ENCODE peak calls at places on chromosomes 3 and 15, in ten cellular contexts. I is uterus, S is mucosa of descending colon, K is keratinocyte, G is prostate gland, M is heart left ventricle, F is body of pancreas, Q is heart right ventricle, R is colonic mucosa, W is endothelial cell of umbilical vein. E is an unnamed sample.

GRCh38 chr3:46130631-46131310 is 77.3 kb downstream of the CCR1 start:
- DNase-seq in G (no peak), I (no peak), Q (no peak), K (no peak), F (no peak), R (no peak), W (no peak), S (no peak), M (no peak), E (no peak)

GRCh38 chr3:167653750-167654149 is at the start of gene WDR49:
- DNase-seq in W (peak; percentile 19), Q (peak; percentile 8), G (peak; percentile 5), M (no peak), R (no peak), F (no peak), K (no peak), I (no peak), S (no peak), E (no peak)

GRCh38 chr3:71854096-71854495 is 69.1 kb upstream of the PROK2 start:
- DNase-seq in K (no peak), R (no peak), S (no peak), W (no peak), G (no peak), Q (no peak), M (no peak), F (no peak), I (no peak), E (no peak)

GRCh38 chr3:70049761-70050160 is 50.2 kb downstream of the SAMMSON start:
- DNase-seq in I (no peak), K (no peak), W (peak; percentile 28), G (no peak), R (no peak), S (no peak), Q (no peak), M (no peak), F (no peak), E (no peak)

GRCh38 chr3:76715426-76715825 is 324.5 kb upstream of the ROBO2 start:
- DNase-seq in Q (no peak), S (no peak), M (no peak), K (no peak), W (no peak), G (no peak), F (no peak), I (no peak), R (no peak), E (no peak)

GRCh38 chr3:40593351-40593750 is 68.6 kb downstream of the ZNF621 start:
- DNase-seq in S (no peak), F (no peak), M (no peak), W (no peak), Q (no peak), K (no peak), R (no peak), I (no peak), G (no peak), E (no peak)

GRCh38 chr3:169879846-169880558 is 10.3 kb upstream of the LRRC31 start:
- DNase-seq in F (no peak), G (no peak), R (no peak), K (no peak), S (no peak), Q (no peak), M (no peak), W (no peak), I (no peak), E (no peak)

GRCh38 chr3:105459566-105460290 is 93.0 kb downstream of the ALCAM start:
- DNase-seq in W (no peak), M (no peak), K (no peak), G (no peak), I (no peak), F (no peak), S (no peak), R (no peak), Q (no peak), E (no peak)

GRCh38 chr3:46019707-46020106 is 7.6 kb downstream of the XCR1 start:
- DNase-seq in S (no peak), W (no peak), G (no peak), R (no peak), K (no peak), Q (no peak), M (no peak), I (no peak), F (no peak), E (no peak)

GRCh38 chr3:127263586-127264231 is 24.1 kb downstream of the PRR20G start:
- DNase-seq in W (no peak), Q (no peak), S (no peak), R (no peak), K (no peak), F (no peak), G (peak; percentile 21), I (no peak), M (no peak), E (no peak)

DNA sequence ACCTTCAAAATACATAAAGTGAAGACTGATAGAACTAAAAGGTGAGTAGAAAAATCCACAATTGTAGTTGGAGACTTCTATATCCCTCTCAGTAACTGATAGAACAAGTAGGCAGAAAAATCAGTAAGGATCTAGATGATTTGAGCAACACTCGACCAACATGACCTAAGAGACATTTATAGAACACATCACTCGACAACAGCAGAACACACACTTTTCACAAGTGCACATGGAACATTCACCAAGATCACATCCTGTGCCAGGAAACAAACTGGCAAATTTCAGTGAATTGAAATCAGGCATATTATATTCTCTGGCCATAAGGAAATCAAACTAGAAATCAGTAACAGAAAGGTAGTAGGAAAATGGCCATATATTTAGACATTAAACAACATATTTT is 37.1 kb downstream of the LYSMD4 start:
- DNase-seq in R (no peak), F (no peak), W (peak; percentile 29), S (no peak), G (no peak), Q (no peak), I (no peak), K (no peak), M (no peak), E (no peak)
- TF ChIP-seq CTCF in R (no peak), F (no peak), W (no peak), S (no peak), G (no peak), Q (no peak), I (no peak), K (no peak), M (no peak), E (no peak)

GRCh38 chr15:67103021-67103420 is 37.6 kb downstream of the SMAD3 start:
- DNase-seq in I (no peak), M (no peak), K (no peak), W (no peak), F (no peak), R (no peak), S (no peak), G (no peak), Q (no peak), E (no peak)
- H3K4me3 ChIP-seq in I (no peak overlapping the region), M (no peak overlapping the region), K (no peak overlapping the region), W (no peak overlapping the region), F (no peak overlapping the region), R (no peak overlapping the region), S (no peak overlapping the region), G (no peak overlapping the region), Q (no peak overlapping the region), E (no peak overlapping the region)

DNA sequence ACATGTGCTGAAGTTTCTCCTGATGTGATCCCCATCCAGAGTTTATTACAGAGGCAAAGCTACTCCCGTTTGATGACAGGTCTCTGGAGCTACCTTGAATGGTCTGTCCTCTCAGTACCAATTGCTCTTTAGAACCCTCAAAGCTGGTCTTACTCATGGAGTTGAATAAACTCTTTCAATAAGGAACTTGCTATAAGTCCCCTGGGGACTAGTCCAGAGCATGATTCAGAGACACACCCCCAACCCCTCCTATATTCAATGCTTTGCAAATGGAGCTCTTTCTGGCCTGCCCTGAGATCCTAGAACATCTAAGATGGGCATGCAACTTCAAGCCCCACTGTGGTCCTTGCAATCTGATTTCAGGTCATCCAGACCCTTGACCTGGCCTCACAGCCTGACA is 23.9 kb upstream of the TPM1 start:
- DNase-seq in F (no peak), M (no peak), G (no peak), Q (no peak), K (no peak), W (no peak), S (no peak), I (no peak), R (no peak), E (no peak)
- H3K4me1 ChIP-seq in F (peaks cover 27% of the 10 kb centered on the region), M (peaks cover 3% of the 10 kb centered on the region), G (no peaks in the 10 kb centered on the region), Q (peaks cover 14% of the 10 kb centered on the region), K (peaks cover 40% of the 10 kb centered on the region), W (peaks cover 22% of the 10 kb centered on the region), S (no peaks in the 10 kb centered on the region), I (no peaks in the 10 kb centered on the region), R (no peaks in the 10 kb centered on the region), E (peaks cover 6% of the 10 kb centered on the region)

GRCh38 chr15:40040770-40041169 is 1.8 kb upstream of the SRP14 start:
- DNase-seq in S (no peak), I (no peak), F (no peak), G (no peak), Q (no peak), W (no peak), M (no peak), K (no peak), R (no peak), E (no peak)

GRCh38 chr15:40042791-40043320 is 3.9 kb upstream of the SRP14 start:
- DNase-seq in S (no peak), G (no peak), I (no peak), Q (no peak), F (no peak), K (no peak), W (no peak), R (no peak), M (no peak), E (no peak)

GRCh38 chr15:40040293-40040635 is 1.3 kb upstream of the SRP14 start:
- DNase-seq in G (no peak), F (no peak), Q (no peak), M (no peak), W (no peak), S (no peak), K (no peak), I (no peak), R (no peak), E (no peak)

GRCh38 chr15:40038267-40038653 is 721 bp downstream of the SRP14 start:
- DNase-seq in R (no peak), M (no peak), S (peak; percentile 21), G (no peak), F (no peak), Q (no peak), I (no peak), W (peak; percentile 58), K (no peak), E (no peak)

DNA sequence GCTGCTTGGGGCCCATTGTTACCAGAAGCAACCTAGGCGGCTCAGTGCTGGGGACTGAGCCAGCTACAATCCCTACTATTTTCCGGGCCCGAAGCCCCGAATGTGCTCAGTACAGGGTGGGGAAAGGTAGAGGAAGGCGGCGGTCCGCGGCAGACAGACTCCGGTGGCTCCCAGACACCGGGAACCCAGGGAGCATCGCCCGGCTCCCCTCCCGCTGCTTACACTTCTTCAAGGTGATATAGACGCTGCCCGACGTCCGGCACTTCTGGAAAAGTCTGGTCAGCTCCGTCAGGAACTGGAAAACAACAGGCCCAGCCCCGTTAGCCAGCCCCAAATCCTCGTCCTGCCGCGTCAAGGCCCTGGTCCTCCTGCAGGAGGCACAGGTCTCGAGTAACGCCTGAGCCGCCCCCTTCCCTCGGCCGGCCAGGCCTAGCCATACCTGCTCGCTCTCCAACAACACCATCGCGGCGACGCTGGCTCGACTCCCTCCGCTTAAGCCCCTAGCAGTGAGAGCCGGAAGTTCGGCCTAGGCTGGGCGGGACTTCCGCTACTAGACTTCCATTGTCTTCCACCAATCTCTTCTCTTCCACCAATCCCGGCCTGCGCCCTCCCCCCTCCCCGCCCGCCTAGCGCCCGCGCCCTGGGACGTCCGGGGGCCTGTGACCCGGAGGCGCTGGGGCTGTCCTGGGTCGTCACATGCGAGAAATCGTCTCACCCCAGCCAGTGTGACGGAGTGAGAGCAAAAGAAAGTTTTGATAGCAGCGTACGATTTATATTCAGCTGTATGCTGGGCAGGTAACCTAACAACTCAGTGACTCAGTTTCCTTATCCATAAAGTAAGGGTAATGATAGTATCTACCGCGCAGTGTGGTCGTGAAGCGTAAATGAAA is at the start of gene SRP14:
- DNase-seq in M (peak; percentile 97), F (peak; percentile 89), W (peak; percentile 95), S (peak; percentile 95), K (peak; percentile 65), G (peak; percentile 93), Q (peak; percentile 96), R (peak; percentile 96), I (peak; percentile 94), E (peak; percentile 93)
- TF ChIP-seq CTCF in M (no peak), F (peak; percentile 45), W (no peak), S (no peak), K (no peak), G (peak; percentile 68), Q (no peak), R (no peak), I (peak; percentile 32), E (peak; percentile 41)